ENCODE peak calls at places on chromosomes 5 and 9, in four cellular contexts. N is GM12865, O is iPS DF 19.7, L is EH. E is an unnamed sample.

GRCh38 chr9:113906411-113907110 is 30.5 kb downstream of the ZNF618 start:
- DNase-seq in N (no peak), O (no peak), L (peak), E (no peak)

GRCh38 chr5:33662721-33663435 is 222.1 kb downstream of the TARS1 start:
- DNase-seq in N (no peak), O (no peak), L (peak), E (no peak)

GRCh38 chr5:56979968-56980367 is 28.0 kb upstream of the MIER3 start:
- DNase-seq in N (no peak), O (no peak), L (no peak), E (no peak)

GRCh38 chr9:100714372-100715099 is 136.7 kb downstream of the CAVIN4 start:
- DNase-seq in N (peak), O (no peak), L (peak), E (peak)

GRCh38 chr9:102497709-102498108 is 497.4 kb upstream of the CYLC2 start:
- DNase-seq in N (peak), O (no peak), L (no peak), E (no peak)

GRCh38 chr9:87579761-87580626 is 82.3 kb downstream of the DAPK1 start:
- DNase-seq in N (no peak), O (no peak), L (peak), E (no peak)

GRCh38 chr9:86614871-86615849 is 260.9 kb upstream of the TUT7 start:
- DNase-seq in N (peak), O (peak), L (peak), E (peak)

GRCh38 chr5:96259211-96259772 is 173.8 kb downstream of the PCSK1 start:
- DNase-seq in N (peak), O (no peak), L (peak), E (no peak)

GRCh38 chr9:85898288-85898802 is 42.6 kb upstream of the NAA35 start:
- DNase-seq in N (no peak), O (no peak), L (no peak), E (no peak)

GRCh38 chr9:37471942-37472679 is 6.9 kb upstream of the ZBTB5 start:
- DNase-seq in N (no peak), O (peak), L (peak), E (peak)

GRCh38 chr9:97740848-97741821 is 44.0 kb upstream of the XPA start:
- DNase-seq in N (peak), O (peak), L (peak), E (no peak)

GRCh38 chr9:127525426-127526188 is 74.3 kb downstream of the LRSAM1 start:
- DNase-seq in N (peak), O (no peak), L (peak), E (no peak)

GRCh38 chr5:131265318-131265803 is 1.5 kb downstream of the CDC42SE2 start:
- DNase-seq in N (peak), O (no peak), L (peak), E (no peak)

GRCh38 chr5:9898319-9898718 is 268.2 kb upstream of the TAS2R1 start:
- DNase-seq in N (peak), O (no peak), L (peak), E (peak)

GRCh38 chr5:65066385-65066784 is 297.7 kb downstream of the CWC27 start:
- DNase-seq in N (peak), O (no peak), L (no peak), E (no peak)

GRCh38 chr5:68652507-68652906 is 437.0 kb downstream of the PIK3R1 start:
- DNase-seq in N (no peak), O (no peak), L (peak), E (no peak)

GRCh38 chr5:125065736-125066135 is 319.3 kb upstream of the ZNF608 start:
- DNase-seq in N (no peak), O (no peak), L (no peak), E (no peak)

GRCh38 chr9:34520096-34520495 is 2.7 kb downstream of the ENHO start:
- DNase-seq in N (no peak), O (no peak), L (no peak), E (no peak)

GRCh38 chr9:135971892-135972291 is 10.7 kb upstream of the UBAC1 start:
- DNase-seq in N (peak), O (peak), L (no peak), E (peak)

GRCh38 chr5:173826179-173826920 is 61.8 kb upstream of the CPEB4 start:
- DNase-seq in N (no peak), O (no peak), L (no peak), E (no peak)

GRCh38 chr9:12773562-12773961 is 1.3 kb upstream of the LURAP1L start:
- DNase-seq in N (no peak), O (no peak), L (no peak), E (no peak)

GRCh38 chr9:134168731-134169130 is 4.4 kb upstream of the RNU6ATAC start:
- DNase-seq in N (no peak), O (no peak), L (no peak), E (no peak)

GRCh38 chr9:109002141-109002540 is 11.2 kb downstream of the CTNNAL1 start:
- DNase-seq in N (no peak), O (no peak), L (no peak), E (no peak)

GRCh38 chr9:4769321-4770080 is 23.2 kb upstream of the RCL1 start:
- DNase-seq in N (peak), O (no peak), L (peak), E (no peak)

GRCh38 chr9:133892193-133892920 is 99.8 kb downstream of the VAV2 start:
- DNase-seq in N (no peak), O (no peak), L (no peak), E (no peak)

GRCh38 chr9:121440265-121440664 is 59.4 kb downstream of the GGTA1 start:
- DNase-seq in N (no peak), O (no peak), L (peak), E (no peak)

GRCh38 chr9:76818271-76818670 is 54.0 kb downstream of the PCA3 start:
- DNase-seq in N (no peak), O (peak), L (peak), E (no peak)

GRCh38 chr5:63053019-63053638 is 474.5 kb downstream of the LRRC70 start:
- DNase-seq in N (no peak), O (no peak), L (no peak), E (no peak)

GRCh38 chr5:112738180-112738560 is 485 bp downstream of the APC start:
- DNase-seq in N (peak), O (no peak), L (peak), E (no peak)

GRCh38 chr9:135993840-135994776 is 32.9 kb upstream of the UBAC1 start:
- DNase-seq in N (no peak), O (no peak), L (no peak), E (no peak)

GRCh38 chr9:133714606-133715294 is 23.4 kb downstream of the SARDH start:
- DNase-seq in N (no peak), O (no peak), L (peak), E (no peak)

GRCh38 chr9:130295431-130295830 is 29.9 kb downstream of the HMCN2 start:
- DNase-seq in N (no peak), O (no peak), L (no peak), E (no peak)